ENCODE peak calls at places on chromosomes 13 and 19, in five cellular contexts. G is esophagus muscularis mucosa, U is A549, H is ovary, E is tibial nerve. K is an unnamed sample.

GRCh38 chr19:8305798-8306197 is 2.4 kb downstream of the CD320 start:
- DNase-seq in H (peak), U (no peak), G (no peak), E (peak), K (no peak)

GRCh38 chr19:31874313-31874712 is 471.1 kb upstream of the ZNF507 start:
- DNase-seq in E (no peak), U (no peak), H (no peak), G (no peak), K (no peak)

GRCh38 chr19:48393559-48394330 is at the start of gene GRIN2D:
- DNase-seq in E (no peak), H (no peak), U (no peak), G (no peak), K (no peak)

GRCh38 chr19:56619131-56619530 is 23.8 kb upstream of the SMIM17 start:
- DNase-seq in U (no peak), H (no peak), E (no peak), G (no peak), K (no peak)

GRCh38 chr19:31152906-31153305 is 196.3 kb downstream of the TSHZ3 start:
- DNase-seq in G (no peak), H (no peak), E (no peak), U (no peak), K (no peak)

GRCh38 chr13:113881614-113882265 is 17.9 kb upstream of the GAS6 start:
- DNase-seq in E (no peak), U (no peak), H (no peak), G (peak), K (peak)

GRCh38 chr13:26019881-26020535 is 31.8 kb downstream of the SHISA2 start:
- DNase-seq in E (no peak), G (no peak), H (no peak), U (no peak), K (no peak)

GRCh38 chr13:50867641-50867952 is 24.1 kb upstream of the DLEU7 start:
- DNase-seq in U (no peak), G (no peak), H (no peak), E (no peak), K (no peak)

GRCh38 chr19:543912-544608 is at the start of gene GZMM:
- DNase-seq in G (no peak), U (no peak), E (no peak), H (no peak), K (no peak)

GRCh38 chr19:38049105-38049649 is 142.2 kb downstream of the SIPA1L3 start:
- DNase-seq in H (no peak), U (no peak), E (no peak), G (no peak), K (peak)

GRCh38 chr19:13026478-13026999 is 31.3 kb downstream of the NFIX start:
- DNase-seq in U (no peak), H (no peak), E (no peak), G (no peak), K (peak)

GRCh38 chr13:113982296-113982661 is 8.4 kb upstream of the C13orf46 start:
- DNase-seq in U (no peak), E (no peak), G (no peak), H (no peak), K (no peak)

GRCh38 chr13:30172593-30173300 is 134.6 kb downstream of the KATNAL1 start:
- DNase-seq in H (no peak), G (no peak), E (no peak), U (no peak), K (no peak)

GRCh38 chr19:426725-427445 is 17.9 kb upstream of the C2CD4C start:
- DNase-seq in H (no peak), U (no peak), E (no peak), G (no peak), K (no peak)

GRCh38 chr19:15923702-15924101 is 10.6 kb downstream of the CYP4F11 start:
- DNase-seq in G (no peak), E (no peak), H (no peak), U (no peak), K (no peak)

GRCh38 chr19:40592170-40592569 is 9.0 kb upstream of the LTBP4 start:
- DNase-seq in E (no peak), U (peak), H (no peak), G (no peak), K (no peak)

GRCh38 chr13:23558675-23559536 is 11.3 kb upstream of the TNFRSF19 start:
- DNase-seq in E (peak), H (peak), U (peak), G (no peak), K (peak)

GRCh38 chr13:73228546-73228945 is 169.7 kb downstream of the KLF5 start:
- DNase-seq in E (no peak), G (no peak), H (no peak), U (no peak), K (no peak)

GRCh38 chr13:114288157-114288591 is 6.8 kb downstream of the UPF3A start:
- DNase-seq in E (no peak), U (no peak), G (no peak), H (no peak), K (no peak)

GRCh38 chr13:30616927-30617314 is 799 bp upstream of the USPL1 start:
- DNase-seq in G (peak), E (peak), H (no peak), U (peak), K (peak)

GRCh38 chr13:66114127-66114526 is 1116.0 kb downstream of the PCDH9 start:
- DNase-seq in E (no peak), G (no peak), U (no peak), H (no peak), K (no peak)

GRCh38 chr13:85724554-85725432 is 74.4 kb downstream of the SLITRK6 start:
- DNase-seq in H (no peak), U (no peak), G (no peak), E (no peak), K (no peak)

GRCh38 chr19:24099829-24100228 is 12.8 kb downstream of the ZNF254 start:
- DNase-seq in H (no peak), G (no peak), U (no peak), E (no peak), K (no peak)

GRCh38 chr19:45079063-45079910 is at the start of gene GEMIN7:
- DNase-seq in E (peak), G (no peak), U (peak), H (peak), K (peak)

GRCh38 chr19:53870485-53870844 is 2.8 kb downstream of the MYADM start:
- DNase-seq in E (no peak), H (no peak), G (no peak), U (no peak), K (peak)

GRCh38 chr13:94115054-94115453 is 364.4 kb downstream of the DCT start:
- DNase-seq in E (no peak), H (no peak), G (no peak), U (no peak), K (no peak)

GRCh38 chr13:77810430-77810829 is 108.2 kb downstream of the EDNRB start:
- DNase-seq in H (no peak), G (no peak), U (peak), E (no peak), K (no peak)

GRCh38 chr19:1273263-1274041 is 1.9 kb upstream of the FAM174C start:
- DNase-seq in E (no peak), G (no peak), H (peak), U (no peak), K (no peak)

GRCh38 chr19:13937479-13938360 is 497 bp downstream of the PODNL1 start:
- DNase-seq in H (no peak), G (no peak), U (no peak), E (no peak), K (no peak)

GRCh38 chr19:33039815-33040214 is 24.9 kb downstream of the RHPN2 start:
- DNase-seq in E (no peak), H (no peak), G (no peak), U (no peak), K (no peak)

GRCh38 chr19:54096642-54097106 is 3.9 kb downstream of the OSCAR start:
- DNase-seq in U (peak), G (no peak), E (no peak), H (peak), K (no peak)

GRCh38 chr13:113178070-113178895 is 19.8 kb downstream of the PROZ start:
- DNase-seq in H (no peak), E (no peak), U (no peak), G (no peak), K (no peak)

GRCh38 chr13:110414283-110414682 is 107.2 kb downstream of the COL4A2 start:
- DNase-seq in U (no peak), E (no peak), H (no peak), G (no peak), K (no peak)

GRCh38 chr13:113360446-113360845 is 3.5 kb downstream of the GRTP1 start:
- DNase-seq in E (no peak), H (no peak), U (no peak), G (no peak), K (no peak)

GRCh38 chr19:40565910-40566495 is 10.7 kb upstream of the SHKBP1 start:
- DNase-seq in H (no peak), G (no peak), E (no peak), U (no peak), K (no peak)

GRCh38 chr19:35265126-35265995 is 3.4 kb upstream of the USF2 start:
- DNase-seq in G (no peak), E (peak), H (peak), U (no peak), K (peak)

GRCh38 chr19:9406798-9407352 is 28.5 kb downstream of the ZNF266 start:
- DNase-seq in G (no peak), U (peak), E (peak), H (peak), K (peak)

GRCh38 chr19:39398297-39398864 is 7.2 kb downstream of the MED29 start:
- DNase-seq in U (peak), E (peak), G (no peak), H (peak), K (peak)
- TF ChIP-seq EP300 in U (peak), E (peak), G (peak), H (no peak), K (no peak)

DNA sequence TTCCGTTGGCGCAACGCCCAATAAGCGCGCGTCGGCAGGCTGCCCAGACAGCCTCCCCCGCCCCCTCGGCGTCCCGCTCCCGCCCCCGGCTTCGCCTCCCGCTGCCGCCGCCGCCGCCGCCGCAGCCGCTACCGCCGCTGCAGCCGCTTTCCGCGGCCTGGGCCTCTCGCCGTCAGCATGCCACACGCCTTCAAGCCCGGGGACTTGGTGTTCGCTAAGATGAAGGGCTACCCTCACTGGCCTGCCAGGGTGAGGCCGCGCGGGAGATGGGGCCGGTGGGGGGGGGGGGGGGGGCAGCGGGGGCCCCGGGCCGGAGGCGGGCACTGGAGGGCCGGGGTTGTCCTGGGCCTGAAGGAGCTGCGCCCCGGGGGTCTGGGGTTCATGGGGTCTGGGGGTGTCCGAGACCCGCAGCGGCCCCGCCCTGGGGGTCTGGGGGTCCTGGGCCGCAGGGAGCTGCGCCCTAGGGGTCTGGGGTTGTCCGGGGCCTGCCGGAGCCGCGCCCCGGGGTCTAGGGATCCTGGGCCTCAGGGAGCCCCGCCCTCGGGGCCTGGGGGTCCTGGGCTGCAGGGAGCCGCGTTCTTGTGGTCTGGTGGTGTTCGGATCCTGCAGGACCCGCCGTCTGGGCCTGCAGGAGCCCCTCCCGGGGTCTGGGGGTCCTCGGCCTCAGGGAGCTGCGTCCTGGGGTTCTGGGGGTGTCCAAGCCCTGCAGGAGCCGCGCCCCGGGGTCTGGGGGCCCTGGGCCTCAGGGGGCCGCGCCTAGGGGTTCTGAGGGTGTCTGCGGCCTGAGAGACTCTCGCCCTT is at the start of gene HDGFL2:
- DNase-seq in E (no peak), G (no peak), U (no peak), H (peak), K (no peak)
- TF ChIP-seq EP300 in E (no peak), G (no peak), U (no peak), H (no peak), K (no peak)

DNA sequence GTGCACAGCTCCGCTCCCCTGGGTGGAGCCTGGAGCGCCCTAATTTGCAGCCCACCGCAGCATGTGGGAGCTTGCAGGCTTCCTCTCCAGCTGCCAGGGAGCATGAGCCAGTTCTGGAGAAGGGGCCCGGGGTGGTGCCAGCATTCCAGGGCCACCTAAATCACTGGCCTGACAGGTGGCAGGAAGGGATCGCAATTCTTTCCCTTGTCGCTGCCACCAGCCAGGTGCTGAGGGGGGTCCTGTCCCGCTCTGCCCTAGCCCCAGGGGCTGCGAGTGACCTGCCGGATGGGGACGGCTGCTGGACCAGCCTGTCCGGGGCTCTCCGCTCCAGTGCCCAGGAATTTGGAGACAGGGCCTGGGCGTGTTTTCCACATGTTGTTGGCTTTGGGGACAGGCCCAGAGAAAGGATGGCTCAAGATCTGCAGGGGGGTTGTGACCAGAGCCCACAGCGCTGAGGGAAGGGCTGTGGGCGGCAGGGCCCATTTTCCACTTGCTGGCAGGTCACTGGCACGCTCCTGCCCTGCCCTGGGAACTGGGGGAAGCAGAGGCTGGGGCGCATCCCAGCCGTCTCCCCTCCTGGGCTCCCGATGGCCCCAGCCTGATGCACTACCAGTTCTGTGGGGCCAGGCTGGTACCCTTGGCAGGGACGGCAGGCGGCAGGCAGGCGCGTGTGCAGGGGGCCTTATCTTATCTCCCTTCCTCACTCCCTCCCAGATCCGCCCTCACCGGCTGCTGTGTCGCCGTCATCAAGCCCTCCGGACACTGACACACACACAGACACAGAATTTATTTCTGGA is 9.5 kb downstream of the NDUFA11 start:
- DNase-seq in G (no peak), H (no peak), U (no peak), E (no peak), K (no peak)
- TF ChIP-seq EP300 in G (no peak), H (no peak), U (no peak), E (no peak), K (no peak)

GRCh38 chr13:20812890-20813289 is 39.1 kb upstream of the EEF1AKMT1 start:
- DNase-seq in G (no peak), E (no peak), H (no peak), U (no peak), K (no peak)
- TF ChIP-seq EP300 in G (no peak), E (no peak), H (no peak), U (no peak), K (no peak)

GRCh38 chr13:39506559-39507390 is 96.2 kb downstream of the LHFPL6 start:
- DNase-seq in U (no peak), E (no peak), H (no peak), G (no peak), K (no peak)
- TF ChIP-seq EP300 in U (no peak), E (no peak), H (no peak), G (no peak), K (no peak)

DNA sequence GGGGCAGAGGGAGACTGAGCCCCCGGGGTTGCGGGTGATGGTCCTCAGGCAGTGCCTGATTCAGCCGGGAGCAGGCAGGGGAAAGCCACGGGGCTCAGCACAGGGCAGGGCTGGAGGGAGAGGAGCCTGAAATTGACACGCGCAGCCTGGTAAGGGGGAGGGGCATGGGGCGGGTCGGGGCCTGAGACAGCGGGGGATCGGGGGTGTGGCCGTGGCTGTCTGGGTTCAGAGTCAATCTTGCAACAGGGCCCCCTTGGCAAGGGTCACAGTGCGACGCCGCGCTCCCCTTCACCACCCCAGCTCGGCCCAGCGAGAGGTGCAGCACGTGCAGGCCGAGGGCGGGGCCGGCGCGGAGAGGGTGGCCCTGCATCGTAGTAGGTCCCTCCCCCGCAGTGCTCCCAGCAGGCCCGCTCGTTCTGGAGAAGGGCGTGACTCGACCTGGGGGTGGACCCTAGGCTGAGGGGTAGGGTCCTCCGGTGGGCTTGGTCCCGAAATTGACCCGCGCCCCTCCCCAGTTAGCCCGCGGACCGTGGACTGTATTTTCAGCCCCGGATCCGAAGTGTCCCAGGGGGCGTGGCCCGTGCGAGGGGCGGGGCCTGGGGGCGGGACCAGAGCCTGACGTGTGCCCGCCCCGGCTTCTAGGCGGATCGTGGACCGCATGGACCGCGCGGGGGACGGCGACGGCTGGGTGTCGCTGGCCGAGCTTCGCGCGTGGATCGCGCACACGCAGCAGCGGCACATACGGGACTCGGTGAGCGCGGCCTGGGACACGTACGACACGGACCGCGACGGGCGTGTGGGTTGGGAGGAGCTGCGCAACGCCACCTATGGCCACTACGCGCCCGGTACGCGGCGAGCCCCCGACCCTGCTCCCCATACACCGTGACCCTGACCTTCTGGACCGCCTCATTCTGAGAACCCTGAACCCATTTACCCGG is 6.0 kb downstream of the RCN3 start:
- DNase-seq in G (peak), H (peak), E (peak), U (peak), K (peak)
- TF ChIP-seq EP300 in G (no peak), H (no peak), E (peak), U (no peak), K (no peak)

DNA sequence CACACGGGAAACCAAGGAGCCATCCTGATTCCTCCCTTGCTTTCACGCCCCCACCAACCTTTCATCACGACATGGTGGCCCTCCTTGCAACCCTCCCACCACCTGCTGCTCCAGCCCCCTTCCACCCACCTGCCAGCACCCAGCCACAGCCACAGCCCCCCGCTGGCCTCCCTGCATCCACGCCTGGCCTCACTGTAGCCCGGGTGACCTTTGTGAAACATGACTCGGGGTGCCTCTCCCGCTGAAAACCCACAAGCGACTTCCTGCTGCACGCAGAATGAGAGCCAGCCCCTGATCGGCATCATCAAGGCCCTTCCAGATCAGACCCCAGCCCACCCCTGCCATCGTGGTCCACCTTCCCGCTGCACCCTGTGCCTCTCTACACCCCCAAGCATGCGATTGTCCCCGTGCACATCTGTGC is 14.9 kb downstream of the POP4 start:
- DNase-seq in H (no peak), E (no peak), U (no peak), G (no peak), K (no peak)
- TF ChIP-seq EP300 in H (no peak), E (no peak), U (no peak), G (no peak), K (no peak)

GRCh38 chr13:28579334-28579733 is 79.6 kb upstream of the POMP start:
- DNase-seq in U (no peak), H (no peak), E (no peak), G (no peak), K (no peak)
- TF ChIP-seq EP300 in U (no peak), H (no peak), E (no peak), G (no peak), K (no peak)

GRCh38 chr13:108830916-108831315 is 201.5 kb downstream of the MYO16 start:
- DNase-seq in U (no peak), G (no peak), H (no peak), E (no peak), K (no peak)

GRCh38 chr13:108834193-108834592 is 204.8 kb downstream of the MYO16 start:
- DNase-seq in U (no peak), E (no peak), G (no peak), H (no peak), K (no peak)

GRCh38 chr13:108835082-108835481 is 205.7 kb downstream of the MYO16 start:
- DNase-seq in E (no peak), U (no peak), H (no peak), G (no peak), K (no peak)
- TF ChIP-seq EP300 in E (no peak), U (no peak), H (no peak), G (no peak), K (no peak)

DNA sequence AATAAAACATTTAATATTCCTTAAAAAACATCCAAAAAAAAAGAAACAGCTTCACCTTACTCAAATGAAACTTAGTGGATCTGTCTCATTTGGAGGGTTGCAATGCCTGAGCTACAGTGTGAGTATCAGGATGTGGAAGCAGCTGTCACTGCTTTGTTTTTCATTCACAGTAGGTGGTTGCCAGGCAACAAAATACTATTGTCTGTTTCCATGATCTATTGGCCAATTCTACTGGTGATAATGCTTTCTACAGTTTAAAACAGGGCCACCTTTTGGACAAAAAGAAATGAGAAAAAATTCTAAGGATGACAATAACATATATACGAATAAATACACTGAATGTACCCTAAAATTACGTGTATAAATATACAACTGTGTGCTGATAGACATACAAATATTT is 3.0 kb downstream of the ENOX1 start:
- DNase-seq in G (no peak), E (no peak), U (peak), H (no peak), K (no peak)
- TF ChIP-seq EP300 in G (no peak), E (no peak), U (no peak), H (no peak), K (no peak)

K was measured in stomach.